ENCODE peak calls at places on chromosomes 12 and 14, in five cellular contexts. M is COR-L47, G is nucleus accumbens, R is GM04503, B is HTR-8/SVneo. V is an unnamed sample.

GRCh38 chr12:123089631-123090353 is 61.1 kb downstream of the PITPNM2 start:
- DNase-seq in R (peak; percentile 93), M (no peak), B (peak; percentile 84), G (no peak), V (peak; percentile 94)

GRCh38 chr14:67240168-67240932 is 885 bp upstream of the PALS1 start:
- DNase-seq in R (no peak), B (peak; percentile 88), G (peak; percentile 38), M (peak; percentile 16), V (no peak)

GRCh38 chr12:91189526-91189925 is 6.9 kb upstream of the DCN start:
- DNase-seq in M (no peak), G (no peak), R (no peak), B (no peak), V (peak; percentile 28)

GRCh38 chr12:47276253-47277070 is 196.7 kb upstream of the AMIGO2 start:
- DNase-seq in B (peak; percentile 57), M (peak; percentile 11), G (no peak), R (no peak), V (peak; percentile 17)

GRCh38 chr12:93706824-93707223 is 29.6 kb downstream of the CRADD start:
- DNase-seq in R (no peak), M (no peak), B (no peak), G (no peak), V (no peak)

GRCh38 chr14:69637503-69638030 is 26.2 kb downstream of the SUSD6 start:
- DNase-seq in B (no peak), G (no peak), R (no peak), M (peak; percentile 44), V (no peak)

GRCh38 chr12:72365151-72365550 is 93.0 kb downstream of the TRHDE start:
- DNase-seq in G (no peak), R (no peak), B (no peak), M (no peak), V (no peak)

GRCh38 chr12:91406920-91407341 is 224.3 kb upstream of the DCN start:
- DNase-seq in R (no peak), G (no peak), M (no peak), B (peak; percentile 4), V (no peak)

V was measured in GM04504.